ENCODE peak calls at places on chromosomes 2 and 18, in eight cellular contexts. C is caudate nucleus; N is mesendoderm; F is IMR-90; A is CD4-positive, alpha-beta T cell; B is uterus; M is pancreas; H is A549. P is an unnamed sample.
A peak's percentile ranks its signal among the peaks of the same experiment; 100 is the strongest.

GRCh38 chr2:191539068-191539467 is 138.9 kb upstream of the NABP1 start:
- DNase-seq in C (no peak), N (peak; percentile 46), F (peak; percentile 40), A (no peak), B (no peak), M (no peak), H (peak; percentile 29), P (no peak)

GRCh38 chr2:213475433-213475832 is 191.2 kb downstream of the SPAG16 start:
- DNase-seq in C (no peak), N (peak; percentile 17), F (peak; percentile 1), A (no peak), B (no peak), M (no peak), H (no peak), P (no peak)

GRCh38 chr2:15665067-15665942 is 73.6 kb downstream of the DDX1 start:
- DNase-seq in C (no peak), N (peak; percentile 51), F (no peak), A (no peak), B (no peak), M (no peak), H (no peak), P (no peak)

GRCh38 chr2:185219981-185220380 is 518.6 kb upstream of the FSIP2 start:
- DNase-seq in C (no peak), N (peak; percentile 20), F (no peak), A (no peak), B (no peak), M (no peak), H (no peak), P (no peak)

GRCh38 chr18:36717422-36718110 is 111.2 kb downstream of the TPGS2 start:
- DNase-seq in C (no peak), N (peak; percentile 3), F (no peak), A (no peak), B (no peak), M (no peak), H (no peak), P (no peak)

GRCh38 chr2:144078091-144078490 is 441.8 kb downstream of the ZEB2 start:
- DNase-seq in C (no peak), N (no peak), F (peak; percentile 37), A (no peak), B (no peak), M (no peak), H (no peak), P (no peak)

GRCh38 chr2:211103989-211104388 is 547.6 kb downstream of the CPS1 start:
- DNase-seq in C (no peak), N (no peak), F (no peak), A (no peak), B (no peak), M (no peak), H (no peak), P (no peak)

GRCh38 chr2:96601382-96602292 is 36.5 kb downstream of the KANSL3 start:
- DNase-seq in C (no peak), N (no peak), F (no peak), A (no peak), B (no peak), M (peak; percentile 70), H (no peak), P (no peak)

GRCh38 chr2:43154685-43155084 is 71.7 kb downstream of the ZFP36L2 start:
- DNase-seq in C (no peak), N (no peak), F (no peak), A (no peak), B (no peak), M (no peak), H (no peak), P (no peak)

GRCh38 chr2:43159797-43160196 is 66.6 kb downstream of the ZFP36L2 start:
- DNase-seq in C (no peak), N (no peak), F (no peak), A (no peak), B (no peak), M (no peak), H (no peak), P (no peak)

GRCh38 chr2:43158259-43158880 is 68.0 kb downstream of the ZFP36L2 start:
- DNase-seq in C (no peak), N (no peak), F (peak; percentile 75), A (peak; percentile 66), B (peak; percentile 80), M (peak; percentile 72), H (peak; percentile 79), P (no peak)

GRCh38 chr2:43155842-43156511 is 70.4 kb downstream of the ZFP36L2 start:
- DNase-seq in C (no peak), N (no peak), F (no peak), A (no peak), B (no peak), M (no peak), H (no peak), P (no peak)

DNA sequence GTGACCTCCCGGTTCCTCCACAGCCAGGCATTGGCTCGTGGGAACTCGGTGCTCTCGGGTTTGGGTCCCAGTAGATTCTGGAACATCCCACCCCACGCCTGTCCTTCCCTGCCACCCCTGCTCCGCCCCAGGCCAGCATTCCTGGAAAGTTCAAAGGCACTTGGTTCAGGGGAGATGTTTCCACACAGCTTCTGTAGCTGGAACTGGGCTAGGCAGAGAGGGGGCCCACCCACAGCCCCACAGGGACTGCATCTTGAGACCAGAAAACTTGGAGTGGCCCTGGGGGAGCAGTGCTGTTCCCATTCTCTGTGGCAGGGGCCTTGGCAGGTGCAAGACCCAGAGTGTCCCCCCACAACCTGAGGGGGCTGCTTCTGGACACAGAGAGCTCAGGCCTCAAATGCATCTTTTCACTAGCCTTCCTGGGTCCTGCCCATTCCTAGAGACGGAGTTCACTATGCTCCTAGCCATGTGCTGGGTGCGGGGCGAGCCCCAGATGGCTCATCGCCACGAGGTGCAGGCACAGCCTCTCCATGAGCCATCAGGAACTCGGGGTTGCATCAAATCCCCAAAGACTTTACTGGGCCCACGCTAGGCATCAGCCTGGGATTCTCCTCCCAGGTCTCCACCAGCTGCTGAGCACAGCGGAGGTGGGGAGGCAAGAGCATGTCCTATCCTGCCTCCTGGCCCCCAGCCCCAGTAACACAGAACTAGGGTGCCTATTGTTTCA is 68.7 kb downstream of the ZFP36L2 start:
- DNase-seq in C (no peak), N (no peak), F (no peak), A (no peak), B (no peak), M (no peak), H (no peak), P (no peak)
- H3K27ac ChIP-seq in C (peak overlapping the region; percentile 32), N (no peak overlapping the region), F (peak overlapping the region; percentile 34), A (peak overlapping the region; percentile 91), B (peak overlapping the region; percentile 85), M (peak overlapping the region; percentile 32), H (peak overlapping the region; percentile 89), P (peak overlapping the region; percentile 91)

GRCh38 chr2:36698978-36699377 is 2.5 kb downstream of the VIT start:
- DNase-seq in C (no peak), N (no peak), F (no peak), A (no peak), B (no peak), M (no peak), H (no peak), P (no peak)

GRCh38 chr2:36702781-36703180 is 6.3 kb downstream of the VIT start:
- DNase-seq in C (no peak), N (no peak), F (no peak), A (no peak), B (no peak), M (no peak), H (no peak), P (no peak)

GRCh38 chr2:36700311-36700710 is 3.8 kb downstream of the VIT start:
- DNase-seq in C (no peak), N (no peak), F (no peak), A (no peak), B (no peak), M (no peak), H (no peak), P (no peak)

GRCh38 chr2:36701918-36702317 is 5.4 kb downstream of the VIT start:
- DNase-seq in C (no peak), N (peak; percentile 43), F (no peak), A (no peak), B (no peak), M (no peak), H (no peak), P (no peak)

DNA sequence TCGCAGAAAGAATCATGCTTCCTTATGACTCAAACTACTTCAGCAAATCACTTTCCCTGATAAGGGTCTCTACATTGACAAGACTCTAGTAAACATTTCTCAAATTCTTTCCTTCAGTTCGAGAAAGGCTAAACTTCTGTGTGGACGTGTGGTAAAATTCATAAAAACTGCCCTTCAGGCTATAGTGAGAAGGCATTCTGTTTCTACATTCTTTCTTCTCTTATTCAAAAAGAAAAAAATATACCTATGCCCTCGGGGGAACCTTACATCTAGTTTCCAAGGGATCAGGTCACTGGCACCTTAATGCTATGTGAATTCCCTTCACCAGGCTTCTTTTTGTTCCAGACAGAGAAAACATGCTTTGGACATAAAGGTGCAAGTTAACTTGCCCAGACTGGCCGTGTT is 4.9 kb downstream of the VIT start:
- DNase-seq in C (no peak), N (peak; percentile 75), F (peak; percentile 20), A (no peak), B (no peak), M (no peak), H (no peak), P (no peak)
- H3K27ac ChIP-seq in C (no peak overlapping the region), N (peak overlapping the region; percentile 27), F (no peak overlapping the region), A (no peak overlapping the region), B (no peak overlapping the region), M (no peak overlapping the region), H (no peak overlapping the region), P (no peak overlapping the region)

GRCh38 chr2:100409975-100410647 is 7.4 kb downstream of the CHST10 start:
- DNase-seq in C (no peak), N (no peak), F (no peak), A (no peak), B (no peak), M (no peak), H (no peak), P (no peak)

GRCh38 chr2:100409461-100409860 is 8.0 kb downstream of the CHST10 start:
- DNase-seq in C (no peak), N (no peak), F (no peak), A (no peak), B (no peak), M (no peak), H (no peak), P (no peak)

GRCh38 chr2:100411841-100412292 is 5.6 kb downstream of the CHST10 start:
- DNase-seq in C (no peak), N (no peak), F (no peak), A (no peak), B (no peak), M (no peak), H (no peak), P (no peak)

GRCh38 chr2:100413586-100413985 is 3.9 kb downstream of the CHST10 start:
- DNase-seq in C (no peak), N (peak; percentile 16), F (no peak), A (no peak), B (no peak), M (no peak), H (no peak), P (no peak)

DNA sequence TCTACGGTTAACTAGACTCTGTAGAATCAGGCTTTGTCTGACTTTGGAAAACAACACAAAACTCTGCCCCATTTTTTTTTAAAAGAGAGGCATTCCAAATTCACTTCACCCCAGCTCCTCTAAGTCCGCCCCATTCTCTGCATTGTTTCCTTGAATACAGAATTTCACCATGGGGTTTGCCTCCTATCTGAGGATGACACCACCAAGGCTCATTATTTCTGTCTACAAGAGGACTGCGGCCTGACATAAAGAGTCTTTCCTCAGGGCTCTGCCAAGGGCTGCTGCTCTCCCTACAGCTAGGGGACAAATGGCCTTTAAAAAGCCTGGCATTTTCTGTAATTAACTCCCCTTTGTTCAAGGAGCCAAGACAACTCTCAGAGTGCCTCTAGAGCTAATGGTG is 4.6 kb downstream of the CHST10 start:
- DNase-seq in C (no peak), N (peak; percentile 8), F (no peak), A (no peak), B (no peak), M (no peak), H (no peak), P (no peak)
- H3K27ac ChIP-seq in C (peak overlapping the region; percentile 41), N (peak overlapping the region; percentile 16), F (no peak overlapping the region), A (no peak overlapping the region), B (no peak overlapping the region), M (no peak overlapping the region), H (no peak overlapping the region), P (no peak overlapping the region)

DNA sequence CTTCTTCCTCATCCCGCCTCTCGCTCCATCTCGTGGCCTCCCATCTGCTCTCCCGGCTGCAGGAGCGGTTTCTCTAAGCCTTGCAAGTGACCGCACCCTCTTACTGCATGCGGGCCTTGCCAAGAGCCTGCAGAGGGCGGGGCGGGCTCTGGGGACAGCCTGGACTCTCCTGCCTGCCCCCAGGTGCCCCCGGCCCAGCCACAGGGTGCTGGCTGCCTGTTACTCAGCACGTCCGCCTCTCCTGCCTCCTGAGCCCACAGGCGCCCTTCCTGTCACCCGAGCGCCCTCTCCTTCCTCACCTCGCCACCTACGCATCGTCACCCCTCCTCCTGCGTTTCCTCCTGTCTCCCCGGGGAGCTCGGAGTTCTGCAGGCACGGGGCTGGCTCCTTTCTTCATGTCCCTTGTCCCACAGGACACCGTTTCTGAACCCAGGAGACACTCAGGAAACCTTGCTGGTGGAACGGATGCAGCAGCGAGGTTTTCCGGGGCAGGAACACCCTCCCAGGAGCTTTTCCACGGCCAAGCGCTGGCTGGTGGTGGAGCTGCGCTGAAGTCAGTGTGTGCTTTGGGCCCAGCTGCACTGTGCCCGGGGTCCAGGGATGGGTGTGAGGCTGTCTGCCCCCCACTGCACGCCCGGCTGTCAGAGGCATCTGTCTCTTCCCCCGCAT is 28.5 kb downstream of the HPCAL1 start:
- DNase-seq in C (no peak), N (peak; percentile 73), F (no peak), A (peak; percentile 76), B (peak; percentile 46), M (no peak), H (peak; percentile 36), P (no peak)
- H3K27ac ChIP-seq in C (no peak overlapping the region), N (no peak overlapping the region), F (no peak overlapping the region), A (peak overlapping the region; percentile 95), B (peak overlapping the region; percentile 81), M (no peak overlapping the region), H (peak overlapping the region; percentile 92), P (no peak overlapping the region)

P was measured in AG04450.